ENCODE peak calls at places on chromosomes 7 and 10, in five cellular contexts. F, V, N, R and Y are unnamed samples.
A peak's percentile ranks its signal among the peaks of the same experiment; 100 is the strongest.

GRCh38 chr10:17425584-17426262 is 28.7 kb downstream of the ST8SIA6 start:
- DNase-seq in F (peak; percentile 97), V (no peak), N (no peak), R (no peak), Y (no peak)

GRCh38 chr7:110944966-110945644 is 145.8 kb upstream of the LRRN3 start:
- DNase-seq in F (peak; percentile 22), V (no peak), N (no peak), R (no peak), Y (no peak)

GRCh38 chr7:92588561-92588960 is 1.6 kb downstream of the FAM133B start:
- DNase-seq in F (peak; percentile 43), V (no peak), N (no peak), R (no peak), Y (no peak)

GRCh38 chr10:80468002-80468401 is 13.9 kb downstream of the TSPAN14 start:
- DNase-seq in F (peak; percentile 58), V (no peak), N (peak; percentile 63), R (no peak), Y (no peak)

GRCh38 chr10:8369666-8370065 is 315.2 kb downstream of the GATA3 start:
- DNase-seq in F (no peak), V (peak; percentile 30), N (no peak), R (no peak), Y (peak; percentile 13)

GRCh38 chr10:127874966-127875765 is 17.6 kb downstream of the CLRN3 start:
- DNase-seq in F (no peak), V (no peak), N (no peak), R (no peak), Y (no peak)

GRCh38 chr7:45650404-45651055 is 76.4 kb downstream of the ADCY1 start:
- DNase-seq in F (no peak), V (no peak), N (no peak), R (no peak), Y (no peak)

GRCh38 chr7:140349172-140349771 is 49.1 kb downstream of the SLC37A3 start:
- DNase-seq in F (no peak), V (no peak), N (peak; percentile 42), R (no peak), Y (no peak)

GRCh38 chr10:52491246-52492000 is 177.3 kb downstream of the DKK1 start:
- DNase-seq in F (no peak), V (no peak), N (no peak), R (no peak), Y (no peak)

GRCh38 chr10:109698888-109699685 is 224.2 kb downstream of the XPNPEP1 start:
- DNase-seq in F (no peak), V (no peak), N (no peak), R (no peak), Y (no peak)

GRCh38 chr7:13990984-13991790 is 1.7 kb upstream of the ETV1 start:
- DNase-seq in F (peak; percentile 98), V (peak; percentile 13), N (peak; percentile 92), R (no peak), Y (peak; percentile 18)

GRCh38 chr7:29839302-29839701 is 33.0 kb downstream of the WIPF3 start:
- DNase-seq in F (peak; percentile 67), V (no peak), N (peak; percentile 28), R (no peak), Y (no peak)

GRCh38 chr10:71584902-71585578 is 134.5 kb downstream of the C10orf105 start:
- DNase-seq in F (peak; percentile 31), V (no peak), N (no peak), R (no peak), Y (no peak)

GRCh38 chr7:4282434-4283223 is 399.5 kb upstream of the FOXK1 start:
- DNase-seq in F (no peak), V (no peak), N (no peak), R (no peak), Y (no peak)
- TF ChIP-seq TAF1 in F (no peak), V (no peak), N (no peak), R (no peak), Y (no peak)

GRCh38 chr7:84647797-84648762 is 453.5 kb upstream of the SEMA3A start:
- DNase-seq in F (no peak), V (no peak), N (no peak), R (no peak), Y (no peak)
- TF ChIP-seq TAF1 in F (no peak), V (no peak), N (no peak), R (no peak), Y (no peak)

GRCh38 chr7:43649755-43650274 is 66.9 kb downstream of the STK17A start:
- DNase-seq in F (no peak), V (peak; percentile 97), N (no peak), R (no peak), Y (peak; percentile 44)
- TF ChIP-seq TAF1 in F (no peak), V (peak; percentile 78), N (no peak), R (peak; percentile 44), Y (peak; percentile 41)

GRCh38 chr7:157250605-157251228 is 86.1 kb upstream of the DNAJB6 start:
- DNase-seq in F (peak; percentile 85), V (no peak), N (peak; percentile 78), R (no peak), Y (peak; percentile 41)
- TF ChIP-seq TAF1 in F (no peak), V (no peak), N (no peak), R (no peak), Y (no peak)

DNA sequence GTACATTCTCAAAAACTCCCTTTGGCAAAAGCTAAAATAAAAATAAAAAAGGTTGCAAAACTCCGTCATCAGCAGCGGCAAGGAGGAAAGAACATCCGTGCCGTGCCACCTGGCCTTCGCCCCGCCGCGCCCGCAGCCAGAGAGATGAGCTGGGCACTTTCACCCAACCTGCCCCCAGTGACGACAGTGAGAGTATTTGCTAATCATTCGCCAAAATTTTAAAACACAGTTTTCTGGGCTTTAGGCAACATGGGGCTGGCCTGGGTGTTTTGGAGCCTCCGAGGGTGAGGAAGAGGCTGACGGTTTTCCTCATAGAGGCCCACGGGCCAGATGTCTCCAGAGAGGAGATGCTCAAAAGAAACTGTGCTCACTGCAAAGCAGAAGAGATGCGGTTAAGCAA is 128.2 kb downstream of the PRKAG2 start:
- DNase-seq in F (no peak), V (no peak), N (no peak), R (no peak), Y (no peak)
- TF ChIP-seq TAF1 in F (no peak), V (no peak), N (no peak), R (no peak), Y (no peak)

DNA sequence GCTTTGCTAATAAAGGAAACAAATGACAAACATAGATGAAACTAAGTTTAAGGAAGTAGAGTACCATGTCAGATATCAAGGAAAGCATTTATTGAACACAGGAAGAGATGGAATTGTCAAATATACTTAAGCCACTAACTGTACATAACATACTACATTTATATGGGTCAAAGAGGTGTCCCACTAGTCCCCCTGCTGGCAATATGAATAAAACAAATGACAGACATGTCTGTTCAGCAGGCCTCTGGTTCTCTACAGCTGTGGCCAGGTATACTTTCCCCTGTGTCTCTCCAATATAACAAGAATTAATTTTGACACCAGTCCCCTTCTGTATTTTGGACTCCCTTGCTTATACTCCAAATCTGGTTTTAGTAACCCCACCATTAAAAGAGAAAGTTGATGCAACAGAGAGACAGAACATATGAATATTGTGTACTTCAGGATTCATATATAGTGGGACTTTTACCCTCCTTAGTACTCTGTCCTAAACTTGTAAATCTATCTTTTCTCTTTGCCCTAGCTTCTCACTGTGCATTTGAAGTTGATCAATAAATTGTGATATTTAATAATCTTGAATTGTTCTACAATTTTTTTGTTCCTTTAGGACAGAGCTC is 42.9 kb downstream of the CD36 start:
- DNase-seq in F (peak; percentile 5), V (no peak), N (peak; percentile 38), R (no peak), Y (peak; percentile 4)
- TF ChIP-seq TAF1 in F (no peak), V (no peak), N (no peak), R (no peak), Y (no peak)

DNA sequence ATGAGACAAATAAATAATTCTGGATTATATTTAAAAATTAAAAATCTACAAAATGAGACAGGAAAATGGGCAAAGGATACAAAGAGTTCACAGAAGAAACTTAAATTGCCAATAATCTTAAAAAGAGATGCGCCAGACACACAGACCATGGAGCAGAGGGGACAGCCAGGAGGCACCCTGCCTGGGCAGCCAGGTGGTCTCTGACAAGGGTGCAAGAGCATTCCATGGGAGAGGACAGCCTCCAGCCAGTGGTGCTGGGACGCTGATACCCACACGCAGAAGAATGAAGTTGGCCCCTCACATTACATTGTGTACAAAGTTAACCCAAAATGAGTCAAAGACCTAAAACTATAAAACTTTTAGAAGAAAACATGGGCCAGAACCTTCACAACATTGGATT is 106.3 kb downstream of the NKX6-2 start:
- DNase-seq in F (no peak), V (no peak), N (no peak), R (no peak), Y (no peak)
- TF ChIP-seq TAF1 in F (no peak), V (no peak), N (no peak), R (no peak), Y (no peak)

DNA sequence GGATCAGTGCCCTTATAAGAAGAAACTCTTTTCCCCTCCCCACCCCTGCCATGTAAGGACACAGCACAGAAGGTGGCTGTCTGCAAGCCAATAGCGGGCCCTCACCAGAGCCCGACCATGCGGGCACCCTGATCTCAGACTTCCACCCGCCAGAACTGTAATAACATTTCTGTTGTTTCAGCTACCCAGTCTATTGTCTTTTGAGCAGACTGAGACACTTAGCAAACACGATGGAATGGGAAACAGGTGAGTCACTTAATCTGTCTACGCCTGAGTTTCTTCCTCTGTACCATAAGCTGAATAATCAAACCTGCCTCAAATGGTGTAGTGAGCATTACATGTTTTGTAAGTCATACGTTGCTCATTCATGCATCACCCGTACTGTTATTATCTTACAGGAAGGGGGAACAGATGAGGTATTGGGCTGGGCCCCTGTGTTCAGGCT is 58.2 kb downstream of the STRA8 start:
- DNase-seq in F (no peak), V (no peak), N (no peak), R (no peak), Y (no peak)
- TF ChIP-seq TAF1 in F (no peak), V (no peak), N (no peak), R (no peak), Y (no peak)

DNA sequence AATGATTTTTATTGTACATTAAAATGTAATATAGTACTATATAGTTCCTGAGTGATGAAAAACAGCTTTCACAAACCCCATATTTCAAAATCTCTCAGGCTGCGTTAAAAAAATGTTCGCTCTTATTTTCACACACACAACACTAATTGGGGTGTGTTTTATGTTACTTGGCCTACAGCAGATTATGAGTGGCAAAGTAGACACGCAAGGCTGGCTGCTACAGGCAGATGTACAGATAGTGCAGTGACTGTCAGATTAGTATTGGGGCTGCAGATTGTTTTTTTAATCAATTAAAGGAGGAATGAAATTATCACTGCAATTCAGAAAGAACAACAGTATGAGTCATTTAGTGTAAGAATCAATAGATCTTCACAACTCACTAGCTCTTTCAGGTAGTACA is 65.2 kb upstream of the ICA1 start:
- DNase-seq in F (no peak), V (no peak), N (peak; percentile 57), R (no peak), Y (no peak)
- TF ChIP-seq TAF1 in F (no peak), V (no peak), N (no peak), R (no peak), Y (no peak)

GRCh38 chr10:131897297-131897899 is 3.4 kb upstream of the PPP2R2D start:
- DNase-seq in F (peak; percentile 91), V (no peak), N (no peak), R (no peak), Y (no peak)
- TF ChIP-seq TAF1 in F (no peak), V (no peak), N (no peak), R (no peak), Y (no peak)